ENCODE peak calls at places on chromosomes 6 and 20, in four cellular contexts. Y is nephron progenitor cell, L is KBM-7, S is Right ventricle myocardium superior. Z is an unnamed sample.

GRCh38 chr6:33217246-33217645 is 8.9 kb downstream of the RING1 start:
- DNase-seq in L (no peak), S (no peak), Y (no peak), Z (no peak)

GRCh38 chr6:108612852-108613251 is 52.1 kb downstream of the FOXO3 start:
- DNase-seq in L (no peak), Y (no peak), S (no peak), Z (no peak)

GRCh38 chr6:145428656-145429173 is 306.6 kb downstream of the EPM2A start:
- DNase-seq in Y (no peak), L (no peak), S (no peak), Z (no peak)

GRCh38 chr20:57329608-57330221 is at the start of gene SPO11:
- DNase-seq in Y (peak), L (no peak), S (no peak), Z (no peak)

GRCh38 chr6:30836431-30836866 is 47.9 kb upstream of the DDR1 start:
- DNase-seq in Y (no peak), S (no peak), L (no peak), Z (no peak)

GRCh38 chr6:28727559-28728211 is 196.1 kb downstream of the TRIM27 start:
- DNase-seq in L (no peak), Y (no peak), S (no peak), Z (no peak)

GRCh38 chr20:44084891-44085290 is 102.1 kb downstream of the JPH2 start:
- DNase-seq in L (no peak), Y (no peak), S (no peak), Z (no peak)

GRCh38 chr6:133761706-133762105 is 127.2 kb upstream of the TCF21 start:
- DNase-seq in L (no peak), Y (no peak), S (no peak), Z (no peak)

GRCh38 chr6:102764317-102764716 is 1370.8 kb downstream of the GRIK2 start:
- DNase-seq in L (no peak), Y (no peak), S (no peak), Z (no peak)

GRCh38 chr20:63106765-63107448 is 100.1 kb upstream of the BHLHE23 start:
- DNase-seq in Y (no peak), S (no peak), L (no peak), Z (no peak)

GRCh38 chr6:41636803-41637178 is 1.5 kb upstream of the MDFI start:
- DNase-seq in L (no peak), Y (peak), S (no peak), Z (no peak)

GRCh38 chr6:104682722-104683643 is 176.7 kb downstream of the HACE1 start:
- DNase-seq in L (peak), S (peak), Y (peak), Z (peak)

GRCh38 chr20:25317351-25318075 is 69.6 kb downstream of the PYGB start:
- DNase-seq in S (no peak), Y (no peak), L (no peak), Z (no peak)

GRCh38 chr6:103122766-103123601 is 1729.5 kb downstream of the GRIK2 start:
- DNase-seq in L (peak), Y (peak), S (no peak), Z (no peak)

GRCh38 chr20:61173966-61174725 is 77.9 kb upstream of the CDH4 start:
- DNase-seq in L (no peak), Y (no peak), S (no peak), Z (no peak)

GRCh38 chr20:3764659-3765058 is 2.9 kb downstream of the ADISSP start:
- DNase-seq in L (no peak), S (no peak), Y (no peak), Z (no peak)

GRCh38 chr6:84764332-84765049 is at the start of gene TBX18:
- DNase-seq in L (peak), S (peak), Y (peak), Z (no peak)

GRCh38 chr6:102023977-102024657 is 630.6 kb downstream of the GRIK2 start:
- DNase-seq in S (no peak), L (no peak), Y (no peak), Z (no peak)

GRCh38 chr6:31842056-31842455 is 14.5 kb downstream of the HSPA1B start:
- DNase-seq in Y (no peak), S (no peak), L (no peak), Z (no peak)